ENCODE peak calls at places on chromosome X, in ten cellular contexts. J is fibroblast of villous mesenchyme; W is CD8-positive, alpha-beta memory T cell; F is stromal cell of bone marrow; G is astrocyte of the spinal cord; K is activated CD4-positive, alpha-beta T cell treated with anti-CD3 and anti-CD28 coated beads, Interleukin-2, amount 50 U/mL, for 1 hour; V is substantia nigra; C is RPMI8226; T is iris pigment epithelial cell; L is ovary. H is an unnamed sample.

GRCh38 chrX:50617183-50617582 is 146.6 kb upstream of the DGKK start:
- DNase-seq in F (no peak), W (no peak), C (no peak), G (no peak), V (no peak), J (no peak), L (no peak), K (no peak), T (no peak), H (no peak)

GRCh38 chrX:3250946-3251345 is 95.5 kb downstream of the MXRA5 start:
- DNase-seq in F (no peak), T (no peak), C (no peak), J (peak), V (no peak), K (no peak), G (no peak), L (no peak), W (no peak), H (no peak)

GRCh38 chrX:154815274-154815818 is 10.1 kb upstream of the MPP1 start:
- DNase-seq in J (peak), F (no peak), C (no peak), V (no peak), L (no peak), T (peak), W (no peak), K (no peak), G (peak), H (no peak)

GRCh38 chrX:12439396-12439795 is 301.1 kb downstream of the FRMPD4 start:
- DNase-seq in W (no peak), L (no peak), J (peak), T (peak), K (no peak), F (no peak), V (no peak), G (peak), C (no peak), H (no peak)

GRCh38 chrX:130654409-130654970 is 248.5 kb downstream of the ENOX2 start:
- DNase-seq in W (no peak), G (peak), F (no peak), L (no peak), T (peak), J (no peak), K (no peak), V (no peak), C (no peak), H (no peak)

GRCh38 chrX:134695999-134696398 is 37.7 kb upstream of the PLAC1 start:
- DNase-seq in V (no peak), G (no peak), W (no peak), T (no peak), K (no peak), F (no peak), C (no peak), L (no peak), J (no peak), H (no peak)

GRCh38 chrX:6407541-6407940 is 127.4 kb downstream of the VCX3A start:
- DNase-seq in L (no peak), G (no peak), W (no peak), V (no peak), K (no peak), C (no peak), J (no peak), F (no peak), T (no peak), H (no peak)

GRCh38 chrX:103817502-103817901 is 14.6 kb downstream of the RAB9B start:
- DNase-seq in V (no peak), K (no peak), J (peak), W (peak), G (peak), C (peak), L (no peak), T (peak), F (no peak), H (no peak)

GRCh38 chrX:47030339-47030738 is 47.9 kb upstream of the RGN start:
- DNase-seq in J (peak), T (peak), W (no peak), F (peak), G (peak), L (no peak), K (no peak), V (no peak), C (peak), H (no peak)

GRCh38 chrX:134949271-134949670 is 41.5 kb upstream of the SMIM10 start:
- DNase-seq in F (no peak), J (peak), T (peak), C (no peak), G (no peak), L (no peak), V (no peak), K (no peak), W (no peak), H (no peak)

GRCh38 chrX:154712781-154713391 is 38.0 kb downstream of the GAB3 start:
- DNase-seq in T (peak), C (no peak), K (no peak), W (peak), L (no peak), G (peak), F (no peak), V (no peak), J (peak), H (no peak)

GRCh38 chrX:23952984-23953907 is 45.4 kb downstream of the CXorf58 start:
- DNase-seq in J (no peak), L (no peak), K (peak), V (peak), C (peak), W (peak), G (no peak), T (peak), F (no peak), H (no peak)

GRCh38 chrX:152641996-152642395 is 4.3 kb downstream of the GABRQ start:
- DNase-seq in V (peak), K (no peak), L (no peak), W (no peak), T (peak), G (no peak), F (no peak), J (peak), C (peak), H (no peak)

GRCh38 chrX:14922437-14922836 is 49.2 kb downstream of the MOSPD2 start:
- DNase-seq in W (no peak), V (no peak), T (peak), K (no peak), F (peak), C (no peak), J (peak), G (peak), L (no peak), H (no peak)

GRCh38 chrX:134172588-134173259 is 64.3 kb upstream of the CCDC160 start:
- DNase-seq in W (peak), J (peak), T (no peak), C (no peak), G (peak), V (peak), L (peak), K (peak), F (no peak), H (peak)

GRCh38 chrX:15107367-15107988 is 162.4 kb downstream of the ASB9 start:
- DNase-seq in C (no peak), L (no peak), J (peak), K (no peak), T (no peak), V (no peak), F (no peak), G (no peak), W (no peak), H (no peak)

GRCh38 chrX:362937-363620 is 23.6 kb downstream of the PPP2R3B start:
- DNase-seq in L (no peak), K (no peak), C (no peak), J (no peak), G (no peak), T (no peak), W (no peak), V (no peak), F (no peak), H (no peak)

GRCh38 chrX:17736856-17737706 is at the start of gene SCML1:
- DNase-seq in J (peak), K (peak), V (peak), T (peak), W (peak), L (peak), C (peak), G (peak), F (peak), H (peak)

GRCh38 chrX:65596270-65596669 is 61.7 kb upstream of the LAS1L start:
- DNase-seq in V (peak), W (peak), K (peak), G (peak), J (peak), C (no peak), F (no peak), T (peak), L (no peak), H (no peak)